ENCODE peak calls at places on chromosomes 5 and 9, in eight cellular contexts. G, H, Z, C, B, L, A and I are unnamed samples.

GRCh38 chr9:110256142-110256391 is 240 bp downstream of the TXN start:
- DNase-seq in G (no peak), H (no peak), Z (no peak), C (no peak), B (no peak), L (no peak), A (no peak), I (no peak)

GRCh38 chr9:124780060-124780756 is 3.3 kb downstream of the OLFML2A start:
- DNase-seq in G (no peak), H (no peak), Z (no peak), C (no peak), B (no peak), L (no peak), A (no peak), I (no peak)

GRCh38 chr9:118170032-118170955 is 466.1 kb downstream of the TLR4 start:
- DNase-seq in G (peak; percentile 48), H (no peak), Z (peak; percentile 66), C (peak; percentile 60), B (peak; percentile 78), L (peak; percentile 48), A (peak; percentile 1), I (peak; percentile 82)

GRCh38 chr5:149018909-149019443 is 43.9 kb downstream of the SH3TC2 start:
- DNase-seq in G (no peak), H (no peak), Z (peak; percentile 56), C (no peak), B (no peak), L (no peak), A (no peak), I (no peak)

GRCh38 chr5:35117960-35118359 is 70.2 kb upstream of the AGXT2 start:
- DNase-seq in G (peak; percentile 1), H (no peak), Z (peak; percentile 77), C (no peak), B (peak; percentile 43), L (no peak), A (no peak), I (no peak)

GRCh38 chr5:62082370-62082778 is 223.6 kb upstream of the KIF2A start:
- DNase-seq in G (peak; percentile 74), H (no peak), Z (peak; percentile 79), C (no peak), B (peak; percentile 70), L (no peak), A (peak; percentile 68), I (no peak)

GRCh38 chr9:132136151-132136892 is 25.5 kb upstream of the NTNG2 start:
- DNase-seq in G (no peak), H (no peak), Z (no peak), C (no peak), B (no peak), L (no peak), A (no peak), I (no peak)

GRCh38 chr5:40678021-40678939 is 1.4 kb upstream of the PTGER4 start:
- DNase-seq in G (peak; percentile 60), H (no peak), Z (peak; percentile 52), C (no peak), B (peak; percentile 39), L (no peak), A (no peak), I (no peak)

GRCh38 chr9:98791147-98792095 is 4.9 kb downstream of the ANKS6 start:
- DNase-seq in G (peak; percentile 96), H (peak; percentile 28), Z (peak; percentile 97), C (peak; percentile 93), B (peak; percentile 98), L (no peak), A (peak; percentile 93), I (peak; percentile 91)

GRCh38 chr5:176803027-176803942 is 7.1 kb upstream of the UNC5A start:
- DNase-seq in G (no peak), H (no peak), Z (no peak), C (no peak), B (no peak), L (peak; percentile 35), A (no peak), I (no peak)

GRCh38 chr5:78009937-78010527 is 233.9 kb upstream of the TBCA start:
- DNase-seq in G (no peak), H (no peak), Z (peak; percentile 58), C (no peak), B (no peak), L (no peak), A (peak; percentile 74), I (no peak)

GRCh38 chr5:44952376-44952775 is 143.6 kb downstream of the MRPS30 start:
- DNase-seq in G (peak; percentile 55), H (no peak), Z (peak; percentile 51), C (peak; percentile 27), B (peak; percentile 55), L (peak; percentile 61), A (peak; percentile 1), I (peak; percentile 67)

GRCh38 chr9:87613265-87614111 is 112.4 kb upstream of the CTSL start:
- DNase-seq in G (no peak), H (no peak), Z (peak; percentile 47), C (no peak), B (no peak), L (no peak), A (no peak), I (no peak)

GRCh38 chr9:81113408-81114124 is 575.8 kb downstream of the TLE1 start:
- DNase-seq in G (no peak), H (no peak), Z (peak; percentile 28), C (no peak), B (no peak), L (no peak), A (no peak), I (peak; percentile 5)

GRCh38 chr5:82159014-82159413 is 119.1 kb downstream of the RPS23 start:
- DNase-seq in G (peak; percentile 88), H (no peak), Z (peak; percentile 91), C (no peak), B (peak; percentile 86), L (no peak), A (peak; percentile 66), I (no peak)

GRCh38 chr5:145975361-145976066 is 39.1 kb downstream of the SH3RF2 start:
- DNase-seq in G (peak; percentile 85), H (no peak), Z (peak; percentile 98), C (no peak), B (peak; percentile 97), L (no peak), A (peak; percentile 14), I (no peak)

GRCh38 chr5:78794693-78795215 is 146.2 kb upstream of the LHFPL2 start:
- DNase-seq in G (no peak), H (no peak), Z (no peak), C (no peak), B (no peak), L (no peak), A (no peak), I (no peak)

GRCh38 chr9:115651456-115651855 is 502.1 kb upstream of the PAPPA start:
- DNase-seq in G (no peak), H (no peak), Z (no peak), C (no peak), B (no peak), L (no peak), A (no peak), I (no peak)

GRCh38 chr9:134492281-134492691 is 149.3 kb upstream of the COL5A1 start:
- DNase-seq in G (no peak), H (no peak), Z (no peak), C (no peak), B (no peak), L (no peak), A (peak; percentile 93), I (no peak)

GRCh38 chr5:43227655-43228054 is 35.6 kb downstream of the NIM1K start:
- DNase-seq in G (peak; percentile 59), H (no peak), Z (peak; percentile 56), C (peak; percentile 56), B (peak; percentile 67), L (peak; percentile 51), A (peak; percentile 27), I (peak; percentile 62)